ENCODE peak calls at places on chromosomes 7 and 10, in eight cellular contexts. S is foreskin fibroblast, M is HepG2, H is adrenal gland, B is AG09309, Q is upper lobe of left lung, D is psoas muscle, L is AG09319. T is an unnamed sample.

GRCh38 chr10:129417164-129417563 is 49.9 kb upstream of the MGMT start:
- DNase-seq in S (peak; percentile 26), Q (no peak), L (peak; percentile 1), B (no peak), M (peak; percentile 17), D (no peak), H (no peak), T (no peak)

GRCh38 chr7:140732436-140732835 is 35.9 kb downstream of the NDUFB2 start:
- DNase-seq in Q (no peak), D (no peak), B (no peak), S (no peak), H (no peak), M (no peak), L (no peak), T (no peak)

GRCh38 chr10:127977368-127978009 is 70.6 kb downstream of the PTPRE start:
- DNase-seq in B (peak; percentile 23), S (peak; percentile 20), Q (no peak), L (peak; percentile 16), D (peak; percentile 82), M (no peak), H (peak; percentile 87), T (peak; percentile 91)

GRCh38 chr10:4162571-4163286 is 377.7 kb upstream of the KLF6 start:
- DNase-seq in L (no peak), H (no peak), D (no peak), B (no peak), Q (no peak), M (no peak), S (no peak), T (no peak)

GRCh38 chr10:74071151-74071550 is 73.2 kb downstream of the VCL start:
- DNase-seq in M (no peak), D (no peak), S (peak; percentile 86), B (peak; percentile 57), L (peak; percentile 72), Q (no peak), H (no peak), T (no peak)

GRCh38 chr7:131010714-131011436 is 276.9 kb upstream of the KLF14 start:
- DNase-seq in D (no peak), Q (no peak), S (peak; percentile 57), H (no peak), M (no peak), B (no peak), L (no peak), T (no peak)

GRCh38 chr10:113493195-113493594 is 59.7 kb upstream of the HABP2 start:
- DNase-seq in L (no peak), S (peak; percentile 3), M (no peak), Q (no peak), D (no peak), H (no peak), B (peak; percentile 33), T (no peak)

GRCh38 chr10:49212783-49213182 is 24.6 kb upstream of the TMEM273 start:
- DNase-seq in B (no peak), M (no peak), Q (no peak), D (no peak), H (no peak), L (no peak), S (no peak), T (no peak)

GRCh38 chr7:42372498-42372897 is 135.5 kb upstream of the GLI3 start:
- DNase-seq in D (no peak), M (no peak), B (no peak), H (no peak), Q (no peak), L (no peak), S (no peak), T (no peak)

GRCh38 chr10:114239117-114239993 is at the start of gene VWA2:
- DNase-seq in B (no peak), S (no peak), M (no peak), L (no peak), Q (peak; percentile 91), D (peak; percentile 18), H (no peak), T (no peak)

GRCh38 chr7:67463983-67464382 is 467.4 kb downstream of the TYW1 start:
- DNase-seq in H (no peak), B (no peak), S (no peak), D (no peak), Q (no peak), M (no peak), L (no peak), T (no peak)

GRCh38 chr7:691361-692045 is 35.0 kb upstream of the DNAAF5 start:
- DNase-seq in Q (no peak), D (no peak), M (no peak), B (no peak), L (no peak), H (no peak), S (no peak), T (no peak)

GRCh38 chr7:121076350-121077164 is 88.0 kb downstream of the CPED1 start:
- DNase-seq in B (no peak), H (no peak), L (no peak), Q (no peak), S (peak; percentile 57), D (no peak), M (no peak), T (no peak)

GRCh38 chr7:151776876-151777510 is 99.9 kb downstream of the PRKAG2 start:
- DNase-seq in Q (peak; percentile 18), H (no peak), M (no peak), D (no peak), S (no peak), L (no peak), B (no peak), T (no peak)

GRCh38 chr7:4241791-4242190 is 440.3 kb upstream of the FOXK1 start:
- DNase-seq in L (no peak), B (no peak), M (no peak), D (no peak), S (no peak), H (no peak), Q (peak; percentile 45), T (no peak)
- TF ChIP-seq CTCF in L (no peak), B (no peak), M (no peak), D (no peak), S (no peak), H (no peak), Q (no peak), T (no peak)

GRCh38 chr10:109411897-109412296 is 511.4 kb downstream of the XPNPEP1 start:
- DNase-seq in L (no peak), D (no peak), B (no peak), S (no peak), H (no peak), M (peak; percentile 5), Q (no peak), T (no peak)
- TF ChIP-seq CTCF in L (no peak), D (no peak), B (no peak), S (no peak), H (no peak), M (peak; percentile 45), Q (no peak), T (no peak)

GRCh38 chr7:11486271-11486670 is 345.7 kb downstream of the THSD7A start:
- DNase-seq in M (no peak), Q (no peak), D (no peak), H (no peak), B (no peak), S (peak; percentile 9), L (no peak), T (no peak)
- TF ChIP-seq CTCF in M (no peak), Q (no peak), D (no peak), H (no peak), B (no peak), S (no peak), L (no peak), T (no peak)

DNA sequence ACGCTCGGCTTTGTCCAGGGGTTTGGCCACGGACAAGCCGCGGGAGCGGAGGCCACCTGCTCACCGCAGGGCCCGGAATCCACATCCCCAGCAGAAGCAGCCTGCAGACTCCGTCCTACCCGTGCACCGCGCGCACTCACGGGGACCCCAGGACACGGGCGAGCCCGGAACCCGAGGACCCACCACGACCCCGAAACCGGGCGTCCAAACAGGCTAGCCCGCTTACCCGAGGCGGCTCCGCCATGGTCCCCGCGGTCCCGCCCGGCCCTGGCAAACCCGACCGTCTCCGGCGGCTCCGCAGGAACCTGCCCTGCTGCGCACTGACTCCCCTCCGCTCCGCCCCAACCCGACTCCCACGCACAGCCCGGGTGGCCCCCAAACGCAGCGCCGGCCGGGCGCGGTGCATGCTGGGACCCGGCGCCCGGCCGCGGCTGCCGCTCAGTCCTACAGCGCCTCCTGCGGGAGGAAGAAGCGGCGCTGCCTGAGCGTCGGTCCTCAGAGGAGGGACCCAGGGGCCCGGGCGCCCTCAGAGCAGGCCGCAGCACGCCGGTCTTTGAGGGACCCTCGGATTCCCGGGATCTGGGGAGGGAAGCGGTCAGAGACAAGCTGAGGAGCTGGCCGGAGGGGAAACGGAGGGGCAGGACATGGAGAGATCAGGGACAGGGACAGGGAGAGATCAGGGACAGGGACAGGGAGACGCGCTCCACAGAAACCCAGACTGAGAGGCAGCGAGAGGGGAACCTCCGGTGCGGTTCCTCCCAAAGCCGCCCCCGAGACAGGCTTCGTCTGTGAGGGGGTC is at the start of gene ZNF786:
- DNase-seq in L (peak; percentile 72), H (peak; percentile 87), D (peak; percentile 91), Q (peak; percentile 97), S (peak; percentile 91), M (peak; percentile 80), B (peak; percentile 52), T (peak; percentile 29)
- TF ChIP-seq CTCF in L (peak; percentile 59), H (peak; percentile 91), D (peak; percentile 94), Q (peak; percentile 95), S (peak; percentile 84), M (peak; percentile 91), B (peak; percentile 75), T (peak; percentile 94)

GRCh38 chr10:19629559-19629958 is 186.7 kb upstream of the PLXDC2 start:
- DNase-seq in B (peak; percentile 27), S (no peak), L (no peak), Q (no peak), H (peak; percentile 21), D (peak; percentile 68), M (no peak), T (peak; percentile 26)
- TF ChIP-seq CTCF in B (no peak), S (no peak), L (peak; percentile 43), Q (no peak), H (peak; percentile 16), D (peak; percentile 8), M (no peak), T (no peak)

DNA sequence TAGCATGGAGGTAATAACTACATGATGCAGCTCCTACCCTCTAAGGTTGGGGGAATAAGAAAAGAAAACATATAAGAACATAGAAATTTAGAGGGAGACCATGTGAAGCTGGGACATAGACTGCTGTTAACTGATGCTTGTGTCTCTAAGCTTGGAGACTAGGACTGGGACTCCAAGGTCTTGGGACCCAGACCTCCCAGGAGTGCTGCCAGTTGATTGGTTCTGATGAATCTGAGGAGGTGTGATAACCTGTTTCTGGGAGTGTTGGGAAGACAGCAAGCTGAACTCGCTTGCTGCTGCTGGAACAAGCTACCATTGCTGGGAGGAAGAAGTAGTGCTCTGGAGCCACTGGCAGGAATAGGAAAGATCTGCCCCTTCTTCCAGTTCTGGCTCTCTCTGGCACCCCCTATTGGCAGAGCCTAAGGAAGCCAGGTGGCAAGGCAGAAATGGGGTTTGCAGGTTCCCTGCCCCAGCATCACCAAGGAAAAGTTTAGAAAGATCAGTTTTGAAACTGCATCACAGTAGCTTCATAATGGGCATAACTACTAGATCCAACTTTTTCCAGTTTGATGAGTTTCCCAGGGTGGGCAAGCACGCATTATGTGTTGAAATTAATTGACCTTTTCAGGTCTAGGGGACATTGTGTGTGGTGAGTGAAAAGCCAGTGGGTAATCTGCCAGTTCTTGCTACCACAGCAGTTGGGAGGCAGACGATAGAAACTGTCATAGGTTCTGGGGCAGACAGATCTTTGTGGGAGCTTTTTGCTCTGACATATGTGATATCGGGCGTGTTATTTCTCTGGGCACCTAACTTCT is 140.7 kb downstream of the SND1 start:
- DNase-seq in M (peak; percentile 23), H (no peak), L (no peak), Q (no peak), D (no peak), S (no peak), B (no peak), T (no peak)
- TF ChIP-seq CTCF in M (peak; percentile 55), H (peak; percentile 24), L (peak; percentile 30), Q (peak; percentile 25), D (peak; percentile 38), S (peak; percentile 41), B (peak; percentile 51), T (no peak)